ENCODE peak calls at places on chromosome 12, in six cellular contexts. P, U, V, Q, J and K are unnamed samples. For H3K4me1, the result is how much of the 10 kb centered on the place peaks cover.

GRCh38 chr12:2678416-2678815 is 116.4 kb upstream of the FKBP4 start:
- DNase-seq in P (no peak), U (no peak), V (no peak), Q (no peak), J (no peak), K (no peak)

GRCh38 chr12:100138048-100138907 is 4.4 kb downstream of the BLTP3B start:
- DNase-seq in P (no peak), U (no peak), V (peak), Q (no peak), J (no peak), K (no peak)

GRCh38 chr12:119613319-119613936 is 19.9 kb downstream of the TMEM233 start:
- DNase-seq in P (no peak), U (no peak), V (no peak), Q (peak), J (no peak), K (no peak)

GRCh38 chr12:8987589-8988205 is 1.6 kb upstream of the KLRG1 start:
- DNase-seq in P (no peak), U (no peak), V (no peak), Q (no peak), J (no peak), K (no peak)

GRCh38 chr12:9699898-9700605 is 30.5 kb downstream of the CLEC2D start:
- DNase-seq in P (no peak), U (no peak), V (peak), Q (no peak), J (no peak), K (no peak)

GRCh38 chr12:103848132-103848531 is 7.1 kb upstream of the NT5DC3 start:
- DNase-seq in P (no peak), U (no peak), V (no peak), Q (no peak), J (no peak), K (no peak)

GRCh38 chr12:132366341-132366861 is 37.0 kb upstream of the GALNT9 start:
- DNase-seq in P (no peak), U (no peak), V (no peak), Q (no peak), J (no peak), K (no peak)

GRCh38 chr12:116962197-116962596 is 51.4 kb downstream of the FBXW8 start:
- DNase-seq in P (no peak), U (no peak), V (no peak), Q (no peak), J (no peak), K (no peak)

GRCh38 chr12:43154498-43155045 is 397.4 kb downstream of the ADAMTS20 start:
- DNase-seq in P (no peak), U (no peak), V (no peak), Q (no peak), J (no peak), K (no peak)

GRCh38 chr12:46385439-46385838 is 12.9 kb upstream of the SLC38A2 start:
- DNase-seq in P (no peak), U (no peak), V (no peak), Q (no peak), J (no peak), K (no peak)

GRCh38 chr12:46387697-46388096 is 15.1 kb upstream of the SLC38A2 start:
- DNase-seq in P (no peak), U (no peak), V (no peak), Q (no peak), J (no peak), K (no peak)

GRCh38 chr12:46388427-46388992 is 15.9 kb upstream of the SLC38A2 start:
- DNase-seq in P (no peak), U (no peak), V (no peak), Q (no peak), J (no peak), K (no peak)

GRCh38 chr12:46386360-46386867 is 13.8 kb upstream of the SLC38A2 start:
- DNase-seq in P (no peak), U (no peak), V (peak), Q (no peak), J (no peak), K (no peak)

DNA sequence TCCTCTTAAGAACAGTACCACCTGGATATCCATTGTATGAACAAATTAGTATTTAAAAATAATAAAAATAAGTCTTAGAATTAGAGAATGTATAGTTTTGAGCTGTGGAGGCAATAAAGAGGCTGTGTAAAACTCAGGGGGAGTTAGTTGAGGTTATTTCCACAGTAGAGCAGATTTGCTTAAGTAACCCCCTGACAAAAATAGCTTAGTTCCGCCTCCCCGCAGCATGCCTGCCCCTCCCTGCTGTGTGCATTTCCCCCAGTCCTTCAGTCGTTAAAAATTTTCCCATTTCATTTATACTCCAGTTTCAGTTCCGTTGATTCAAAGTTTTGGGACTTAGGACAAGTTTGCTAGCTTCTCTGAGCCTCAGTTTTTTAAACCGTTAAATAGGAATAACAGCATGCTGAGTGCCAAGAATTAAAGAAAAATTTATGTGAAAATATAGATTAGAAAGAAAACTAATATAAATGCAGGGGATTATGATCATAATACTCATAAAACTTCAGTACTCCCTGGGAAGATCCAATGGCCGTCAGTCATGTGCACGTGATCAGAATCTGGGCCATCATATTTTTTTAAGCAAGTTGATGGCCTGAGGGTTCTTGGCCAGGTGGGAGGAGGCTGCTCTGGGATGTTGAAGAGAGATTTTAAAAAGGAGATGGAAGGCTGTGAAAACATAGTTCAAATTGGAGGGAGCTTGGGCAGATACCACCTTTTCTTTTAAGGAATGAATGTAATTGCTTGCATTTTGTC is 14.5 kb upstream of the SLC38A2 start:
- DNase-seq in P (no peak), U (no peak), V (peak), Q (no peak), J (no peak), K (no peak)
- H3K4me1 ChIP-seq in P (half or more), U (half or more), V (under half), Q (half or more), J (half or more), K (under half)

GRCh38 chr12:23133471-23133870 is 508.5 kb downstream of the ETNK1 start:
- DNase-seq in P (no peak), U (no peak), V (no peak), Q (no peak), J (no peak), K (no peak)

GRCh38 chr12:23127701-23128100 is 502.7 kb downstream of the ETNK1 start:
- DNase-seq in P (no peak), U (no peak), V (no peak), Q (no peak), J (no peak), K (no peak)

GRCh38 chr12:23132357-23132756 is 507.4 kb downstream of the ETNK1 start:
- DNase-seq in P (no peak), U (no peak), V (no peak), Q (no peak), J (no peak), K (no peak)

GRCh38 chr12:23126794-23127193 is 501.8 kb downstream of the ETNK1 start:
- DNase-seq in P (no peak), U (no peak), V (no peak), Q (no peak), J (no peak), K (no peak)

DNA sequence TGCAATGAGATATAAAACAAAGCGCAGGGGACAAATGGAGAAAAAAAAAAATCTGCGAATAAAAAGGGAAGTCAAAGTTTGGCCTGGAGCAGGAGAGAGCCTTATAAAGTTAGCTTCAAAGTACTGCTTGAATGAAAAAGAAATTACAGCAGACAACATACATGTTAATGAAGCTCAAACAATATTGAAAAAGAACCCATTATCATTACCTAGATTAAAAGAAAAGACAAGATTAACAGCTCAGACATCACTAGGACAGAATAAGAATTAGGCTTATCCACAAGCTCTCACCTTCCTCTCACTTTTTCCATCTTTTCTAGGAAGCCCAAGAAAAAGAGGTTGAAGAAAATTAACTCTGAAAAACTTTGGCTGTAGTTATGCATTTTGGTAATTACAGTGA is 503.5 kb downstream of the ETNK1 start:
- DNase-seq in P (no peak), U (no peak), V (no peak), Q (no peak), J (no peak), K (no peak)
- H3K4me3 ChIP-seq in P (no peak), U (no peak), V (no peak), Q (no peak), J (no peak), K (no peak)

DNA sequence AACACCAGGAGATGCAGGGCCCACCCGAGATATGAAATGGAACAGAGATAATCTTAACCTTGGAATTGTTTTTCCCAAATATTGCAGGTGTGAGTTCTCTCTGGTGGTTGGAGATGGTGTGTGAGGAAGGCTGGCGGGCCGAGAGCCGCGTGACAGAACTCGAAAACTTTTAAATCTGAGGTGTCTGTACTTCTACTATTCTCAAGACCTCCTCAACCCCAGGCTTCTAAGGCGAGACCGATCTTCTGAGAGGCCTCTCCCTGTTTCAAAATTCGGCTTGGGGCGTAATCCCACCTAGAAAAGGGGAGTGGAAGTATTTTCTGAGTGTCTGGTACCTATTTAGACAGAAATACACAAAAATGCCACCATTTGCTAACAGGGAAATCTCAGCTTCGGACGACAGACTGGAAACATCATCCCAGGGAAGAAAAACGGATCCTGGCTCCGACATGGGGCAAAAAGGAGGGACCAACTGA is 610 bp downstream of the SARNP start:
- DNase-seq in P (no peak), U (no peak), V (no peak), Q (no peak), J (peak), K (no peak)
- H3K4me1 ChIP-seq in P (under half), U (under half), V (under half), Q (under half), J (under half), K (under half)

GRCh38 chr12:70607107-70607506 is 30.1 kb downstream of the PTPRB start:
- DNase-seq in P (no peak), U (no peak), V (no peak), Q (no peak), J (no peak), K (no peak)
- H3K4me3 ChIP-seq in P (no peak), U (no peak), V (no peak), Q (no peak), J (no peak), K (peak)

GRCh38 chr12:52086366-52086765 is 6.9 kb downstream of the SMIM41 start:
- DNase-seq in P (no peak), U (no peak), V (no peak), Q (no peak), J (no peak), K (no peak)
- H3K4me1 ChIP-seq in P (under half), U (under half), V (under half), Q (under half), J (under half), K (under half)

GRCh38 chr12:6205144-6205539 is 4.9 kb downstream of the CD9 start:
- DNase-seq in P (peak), U (no peak), V (no peak), Q (no peak), J (no peak), K (no peak)
- H3K4me3 ChIP-seq in P (no peak), U (peak), V (no peak), Q (no peak), J (no peak), K (no peak)

GRCh38 chr12:44833561-44833960 is 42.6 kb downstream of the NELL2 start:
- DNase-seq in P (no peak), U (no peak), V (no peak), Q (no peak), J (no peak), K (no peak)

GRCh38 chr12:44829045-44829444 is 47.1 kb downstream of the NELL2 start:
- DNase-seq in P (no peak), U (no peak), V (no peak), Q (no peak), J (no peak), K (no peak)

GRCh38 chr12:44827832-44828438 is 48.2 kb downstream of the NELL2 start:
- DNase-seq in P (no peak), U (no peak), V (no peak), Q (no peak), J (no peak), K (no peak)
- H3K4me1 ChIP-seq in P (under half), U (under half), V (under half), Q (under half), J (under half), K (under half)